ENCODE peak calls at places on chromosomes 4 and X, in six cellular contexts. One of them, this sample, is unnamed.

GRCh38 chr4:73619351-73619750 is 885 bp downstream of the RASSF6 start:
- DNase-seq in mesendoderm: no peak
- DNase-seq in heart left ventricle: no peak
- DNase-seq in heart right ventricle: no peak
- DNase-seq in PC-3: no peak
- DNase-seq in Karpas-422: no peak
- DNase-seq in this sample: no peak

GRCh38 chr4:85127653-85128052 is 161.2 kb upstream of the WDFY3 start:
- DNase-seq in mesendoderm: peak; percentile 93
- DNase-seq in heart left ventricle: peak; percentile 38
- DNase-seq in heart right ventricle: no peak
- DNase-seq in PC-3: peak; percentile 45
- DNase-seq in Karpas-422: peak; percentile 69
- DNase-seq in this sample: peak; percentile 71

GRCh38 chrX:1528884-1529203 is 8.1 kb downstream of the P2RY8 start:
- DNase-seq in mesendoderm: no peak
- DNase-seq in heart left ventricle: no peak
- DNase-seq in heart right ventricle: no peak
- DNase-seq in PC-3: no peak
- DNase-seq in Karpas-422: no peak
- DNase-seq in this sample: no peak

GRCh38 chrX:69158166-69159040 is 6.8 kb downstream of the PJA1 start:
- DNase-seq in mesendoderm: peak; percentile 62
- DNase-seq in heart left ventricle: peak; percentile 82
- DNase-seq in heart right ventricle: peak; percentile 73
- DNase-seq in PC-3: peak; percentile 73
- DNase-seq in Karpas-422: peak; percentile 89
- DNase-seq in this sample: peak; percentile 62

GRCh38 chr4:86181585-86181984 is 178.3 kb downstream of the MAPK10 start:
- DNase-seq in mesendoderm: no peak
- DNase-seq in heart left ventricle: no peak
- DNase-seq in heart right ventricle: no peak
- DNase-seq in PC-3: peak; percentile 18
- DNase-seq in Karpas-422: no peak
- DNase-seq in this sample: no peak

GRCh38 chr4:24774452-24774851 is 20.9 kb upstream of the SOD3 start:
- DNase-seq in mesendoderm: no peak
- DNase-seq in heart left ventricle: no peak
- DNase-seq in heart right ventricle: no peak
- DNase-seq in PC-3: peak; percentile 60
- DNase-seq in Karpas-422: no peak
- DNase-seq in this sample: no peak

GRCh38 chr4:85610450-85610849 is 135.5 kb downstream of the ARHGAP24 start:
- DNase-seq in mesendoderm: no peak
- DNase-seq in heart left ventricle: no peak
- DNase-seq in heart right ventricle: no peak
- DNase-seq in PC-3: no peak
- DNase-seq in Karpas-422: no peak
- DNase-seq in this sample: no peak

GRCh38 chr4:10072420-10073017 is 44.1 kb downstream of the WDR1 start:
- DNase-seq in mesendoderm: no peak
- DNase-seq in heart left ventricle: no peak
- DNase-seq in heart right ventricle: no peak
- DNase-seq in PC-3: no peak
- DNase-seq in Karpas-422: no peak
- DNase-seq in this sample: peak; percentile 25

GRCh38 chr4:109699553-109700225 is 3.6 kb downstream of the CASP6 start:
- DNase-seq in mesendoderm: peak; percentile 19
- DNase-seq in heart left ventricle: no peak
- DNase-seq in heart right ventricle: no peak
- DNase-seq in PC-3: no peak
- DNase-seq in Karpas-422: no peak
- DNase-seq in this sample: no peak

GRCh38 chrX:121975666-121976065 is 928.3 kb downstream of the GLUD2 start:
- DNase-seq in mesendoderm: no peak
- DNase-seq in heart left ventricle: no peak
- DNase-seq in heart right ventricle: no peak
- DNase-seq in PC-3: no peak
- DNase-seq in Karpas-422: no peak
- DNase-seq in this sample: no peak

GRCh38 chr4:46389301-46389761 is 597 bp downstream of the GABRA2 start:
- DNase-seq in mesendoderm: peak; percentile 56
- DNase-seq in heart left ventricle: no peak
- DNase-seq in heart right ventricle: no peak
- DNase-seq in PC-3: no peak
- DNase-seq in Karpas-422: no peak
- DNase-seq in this sample: peak; percentile 36

GRCh38 chr4:107125496-107125895 is 89.4 kb upstream of the DKK2 start:
- DNase-seq in mesendoderm: no peak
- DNase-seq in heart left ventricle: no peak
- DNase-seq in heart right ventricle: no peak
- DNase-seq in PC-3: no peak
- DNase-seq in Karpas-422: no peak
- DNase-seq in this sample: no peak

GRCh38 chr4:73055241-73055897 is 14.1 kb downstream of the COX18 start:
- DNase-seq in mesendoderm: no peak
- DNase-seq in heart left ventricle: no peak
- DNase-seq in heart right ventricle: no peak
- DNase-seq in PC-3: no peak
- DNase-seq in Karpas-422: no peak
- DNase-seq in this sample: no peak

GRCh38 chr4:136036744-136037143 is 1495.5 kb downstream of the PCDH18 start:
- DNase-seq in mesendoderm: peak; percentile 40
- DNase-seq in heart left ventricle: no peak
- DNase-seq in heart right ventricle: no peak
- DNase-seq in PC-3: peak; percentile 33
- DNase-seq in Karpas-422: no peak
- DNase-seq in this sample: no peak

GRCh38 chr4:141046255-141046654 is 87.0 kb downstream of the RNF150 start:
- DNase-seq in mesendoderm: peak; percentile 9
- DNase-seq in heart left ventricle: peak; percentile 32
- DNase-seq in heart right ventricle: peak; percentile 49
- DNase-seq in PC-3: peak; percentile 60
- DNase-seq in Karpas-422: no peak
- DNase-seq in this sample: no peak

GRCh38 chr4:76055005-76055404 is 19.1 kb upstream of the CXCL11 start:
- DNase-seq in mesendoderm: no peak
- DNase-seq in heart left ventricle: no peak
- DNase-seq in heart right ventricle: no peak
- DNase-seq in PC-3: no peak
- DNase-seq in Karpas-422: peak; percentile 59
- DNase-seq in this sample: no peak

GRCh38 chr4:171793723-171794122 is 19.5 kb upstream of the GALNTL6 start:
- DNase-seq in mesendoderm: no peak
- DNase-seq in heart left ventricle: no peak
- DNase-seq in heart right ventricle: no peak
- DNase-seq in PC-3: no peak
- DNase-seq in Karpas-422: no peak
- DNase-seq in this sample: no peak

GRCh38 chr4:48262926-48263325 is 6.7 kb downstream of the TEC start:
- DNase-seq in mesendoderm: no peak
- DNase-seq in heart left ventricle: no peak
- DNase-seq in heart right ventricle: peak; percentile 7
- DNase-seq in PC-3: no peak
- DNase-seq in Karpas-422: no peak
- DNase-seq in this sample: no peak

GRCh38 chr4:144954224-144954623 is 143.8 kb downstream of the ANAPC10 start:
- DNase-seq in mesendoderm: no peak
- DNase-seq in heart left ventricle: no peak
- DNase-seq in heart right ventricle: no peak
- DNase-seq in PC-3: no peak
- DNase-seq in Karpas-422: no peak
- DNase-seq in this sample: no peak

GRCh38 chr4:6909970-6910339 is 329 bp downstream of the TBC1D14 start:
- DNase-seq in mesendoderm: no peak
- DNase-seq in heart left ventricle: no peak
- DNase-seq in heart right ventricle: no peak
- DNase-seq in PC-3: peak; percentile 8
- DNase-seq in Karpas-422: peak; percentile 67
- DNase-seq in this sample: no peak

GRCh38 chrX:9644335-9644734 is 121.3 kb downstream of the GPR143 start:
- DNase-seq in mesendoderm: no peak
- DNase-seq in heart left ventricle: no peak
- DNase-seq in heart right ventricle: no peak
- DNase-seq in PC-3: no peak
- DNase-seq in Karpas-422: no peak
- DNase-seq in this sample: no peak

GRCh38 chr4:155405059-155405458 is 28.3 kb upstream of the MAP9 start:
- DNase-seq in mesendoderm: no peak
- DNase-seq in heart left ventricle: no peak
- DNase-seq in heart right ventricle: no peak
- DNase-seq in PC-3: peak; percentile 7
- DNase-seq in Karpas-422: peak; percentile 61
- DNase-seq in this sample: no peak

DNA sequence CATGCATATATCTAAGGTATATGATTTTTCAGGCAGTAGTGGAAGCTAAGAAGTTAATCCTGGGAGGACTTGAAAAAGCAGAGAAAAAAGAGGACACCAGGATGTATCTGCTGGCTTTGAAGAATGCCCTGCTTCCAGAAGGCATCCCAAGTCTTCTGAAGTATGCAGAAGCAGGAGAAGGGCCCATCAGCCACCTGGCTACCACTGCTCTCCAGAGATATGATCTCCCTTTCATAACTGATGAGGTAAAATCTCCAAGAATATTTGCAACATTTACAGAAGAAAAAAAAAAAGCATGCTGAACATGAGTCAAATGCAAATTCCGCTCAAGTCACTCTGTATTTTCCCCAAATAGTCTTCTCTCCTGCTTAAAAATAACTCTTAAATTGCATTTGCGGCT is 32.1 kb downstream of the MTTP start:
- DNase-seq in mesendoderm: no peak
- DNase-seq in heart left ventricle: no peak
- DNase-seq in heart right ventricle: no peak
- DNase-seq in PC-3: no peak
- DNase-seq in Karpas-422: no peak
- DNase-seq in this sample: no peak
- H3K36me3 ChIP-seq in mesendoderm: no peaks in the 10 kb centered on the region
- H3K36me3 ChIP-seq in heart left ventricle: no peaks in the 10 kb centered on the region
- H3K36me3 ChIP-seq in heart right ventricle: no peaks in the 10 kb centered on the region
- H3K36me3 ChIP-seq in PC-3: no peaks in the 10 kb centered on the region
- H3K36me3 ChIP-seq in Karpas-422: no peaks in the 10 kb centered on the region
- H3K36me3 ChIP-seq in this sample: no peaks in the 10 kb centered on the region

GRCh38 chrX:67583171-67583570 is 39.4 kb downstream of the AR start:
- DNase-seq in mesendoderm: no peak
- DNase-seq in heart left ventricle: no peak
- DNase-seq in heart right ventricle: no peak
- DNase-seq in PC-3: no peak
- DNase-seq in Karpas-422: no peak
- DNase-seq in this sample: no peak
- H3K4me3 ChIP-seq in mesendoderm: no peak overlapping the region
- H3K4me3 ChIP-seq in heart left ventricle: no peak overlapping the region
- H3K4me3 ChIP-seq in heart right ventricle: no peak overlapping the region
- H3K4me3 ChIP-seq in PC-3: no peak overlapping the region
- H3K4me3 ChIP-seq in Karpas-422: no peak overlapping the region
- H3K4me3 ChIP-seq in this sample: no peak overlapping the region

GRCh38 chrX:138710866-138711331 is 618 bp downstream of the FGF13 start:
- DNase-seq in mesendoderm: peak; percentile 46
- DNase-seq in heart left ventricle: no peak
- DNase-seq in heart right ventricle: no peak
- DNase-seq in PC-3: no peak
- DNase-seq in Karpas-422: no peak
- DNase-seq in this sample: peak; percentile 72

GRCh38 chrX:138711399-138712347 is at the start of gene FGF13:
- DNase-seq in mesendoderm: peak; percentile 86
- DNase-seq in heart left ventricle: peak; percentile 28
- DNase-seq in heart right ventricle: peak; percentile 6
- DNase-seq in PC-3: peak; percentile 34
- DNase-seq in Karpas-422: peak; percentile 49
- DNase-seq in this sample: peak; percentile 89

GRCh38 chrX:138709886-138710285 is 1.6 kb downstream of the FGF13 start:
- DNase-seq in mesendoderm: peak; percentile 25
- DNase-seq in heart left ventricle: no peak
- DNase-seq in heart right ventricle: no peak
- DNase-seq in PC-3: no peak
- DNase-seq in Karpas-422: no peak
- DNase-seq in this sample: peak; percentile 38

GRCh38 chrX:138710311-138710791 is 1.2 kb downstream of the FGF13 start:
- DNase-seq in mesendoderm: peak; percentile 25
- DNase-seq in heart left ventricle: no peak
- DNase-seq in heart right ventricle: no peak
- DNase-seq in PC-3: no peak
- DNase-seq in Karpas-422: no peak
- DNase-seq in this sample: peak; percentile 43

DNA sequence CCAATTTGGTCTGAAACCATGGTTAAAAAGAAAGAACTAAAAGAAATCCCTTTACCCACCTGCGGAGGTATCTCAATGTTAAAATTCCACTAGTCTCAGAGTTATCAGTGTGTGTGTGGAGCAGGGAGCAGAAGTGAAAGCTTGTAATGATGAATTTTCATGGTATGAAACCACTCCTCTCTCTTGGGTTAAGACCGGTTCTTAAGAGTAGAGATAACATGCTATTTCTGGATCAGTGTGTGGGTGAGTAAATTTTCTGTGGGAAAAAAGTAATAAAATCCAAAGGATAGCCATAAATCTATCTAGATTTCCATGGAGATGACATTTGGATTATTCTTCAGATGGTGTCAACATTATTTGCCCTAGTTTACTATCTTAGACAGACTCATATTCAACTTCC is 3.2 kb downstream of the FGF13 start:
- DNase-seq in mesendoderm: no peak
- DNase-seq in heart left ventricle: no peak
- DNase-seq in heart right ventricle: no peak
- DNase-seq in PC-3: no peak
- DNase-seq in Karpas-422: no peak
- DNase-seq in this sample: no peak
- H3K27me3 ChIP-seq in mesendoderm: no peaks in the 10 kb centered on the region
- H3K27me3 ChIP-seq in heart left ventricle: no peaks in the 10 kb centered on the region
- H3K27me3 ChIP-seq in heart right ventricle: peaks cover 7% of the 10 kb centered on the region
- H3K27me3 ChIP-seq in PC-3: peaks cover 40% of the 10 kb centered on the region
- H3K27me3 ChIP-seq in Karpas-422: no peaks in the 10 kb centered on the region
- H3K27me3 ChIP-seq in this sample: peaks cover 2% of the 10 kb centered on the region

GRCh38 chr4:158571736-158572135 is 50.1 kb downstream of the RXFP1 start:
- DNase-seq in mesendoderm: peak; percentile 33
- DNase-seq in heart left ventricle: no peak
- DNase-seq in heart right ventricle: no peak
- DNase-seq in PC-3: no peak
- DNase-seq in Karpas-422: no peak
- DNase-seq in this sample: peak; percentile 51

GRCh38 chr4:158566860-158567259 is 45.2 kb downstream of the RXFP1 start:
- DNase-seq in mesendoderm: no peak
- DNase-seq in heart left ventricle: no peak
- DNase-seq in heart right ventricle: no peak
- DNase-seq in PC-3: no peak
- DNase-seq in Karpas-422: no peak
- DNase-seq in this sample: no peak

GRCh38 chr4:158578476-158578875 is 56.8 kb downstream of the RXFP1 start:
- DNase-seq in mesendoderm: peak; percentile 49
- DNase-seq in heart left ventricle: no peak
- DNase-seq in heart right ventricle: no peak
- DNase-seq in PC-3: peak; percentile 59
- DNase-seq in Karpas-422: peak; percentile 61
- DNase-seq in this sample: no peak

DNA sequence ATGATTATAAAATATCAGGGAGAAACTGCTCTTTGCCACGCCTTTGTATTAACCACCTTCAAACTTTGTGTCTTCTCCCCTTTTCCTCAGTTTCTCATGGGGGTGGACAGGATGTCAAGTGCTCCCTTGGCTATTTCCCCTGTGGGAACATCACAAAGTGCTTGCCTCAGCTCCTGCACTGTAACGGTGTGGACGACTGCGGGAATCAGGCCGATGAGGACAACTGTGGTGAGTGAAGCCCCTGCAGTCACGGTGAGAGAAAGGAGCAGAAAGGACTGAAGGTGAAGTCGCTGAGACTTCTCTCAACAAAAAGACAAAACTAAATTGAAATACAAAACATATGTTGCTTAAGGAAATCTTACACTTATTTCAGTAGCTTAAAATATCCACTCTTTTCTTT is 50.9 kb downstream of the RXFP1 start:
- DNase-seq in mesendoderm: no peak
- DNase-seq in heart left ventricle: no peak
- DNase-seq in heart right ventricle: no peak
- DNase-seq in PC-3: no peak
- DNase-seq in Karpas-422: no peak
- DNase-seq in this sample: no peak
- H3K36me3 ChIP-seq in mesendoderm: no peaks in the 10 kb centered on the region
- H3K36me3 ChIP-seq in heart left ventricle: no peaks in the 10 kb centered on the region
- H3K36me3 ChIP-seq in heart right ventricle: no peaks in the 10 kb centered on the region
- H3K36me3 ChIP-seq in PC-3: no peaks in the 10 kb centered on the region
- H3K36me3 ChIP-seq in Karpas-422: no peaks in the 10 kb centered on the region
- H3K36me3 ChIP-seq in this sample: no peaks in the 10 kb centered on the region